ENCODE peak calls at places on chromosomes 2 and 18, in seven cellular contexts. M is GF-D8; R is astrocyte of the spinal cord; D is hippocampal formation; B is adipocyte; Y is AG08395; G is stimulated activated CD4-positive, alpha-beta T cell treated with anti-CD3 and anti-CD28 coated beads, Interleukin-12 subunit alpha, Interleukin-12 subunit beta, amount 100 ng/mL, for 4 hours. K is an unnamed sample.

GRCh38 chr2:24329700-24330099 is 30.6 kb downstream of the ITSN2 start:
- DNase-seq in M (peak), D (no peak), R (no peak), B (no peak), Y (no peak), G (no peak), K (no peak)

GRCh38 chr18:65811307-65811706 is 60.5 kb downstream of the CDH7 start:
- DNase-seq in B (no peak), D (no peak), M (no peak), R (no peak), Y (no peak), G (no peak), K (no peak)

GRCh38 chr2:231854616-231855125 is 68.4 kb downstream of the COPS7B start:
- DNase-seq in G (no peak), D (no peak), Y (no peak), M (no peak), B (no peak), R (no peak), K (no peak)

GRCh38 chr2:158179660-158180059 is 78.0 kb downstream of the UPP2 start:
- DNase-seq in B (peak), R (peak), G (no peak), M (no peak), D (no peak), Y (peak), K (no peak)

GRCh38 chr2:198756166-198756565 is 701.6 kb downstream of the SATB2 start:
- DNase-seq in G (no peak), R (peak), Y (peak), M (no peak), D (no peak), B (peak), K (no peak)

GRCh38 chr2:127145255-127145899 is 38.4 kb upstream of the BIN1 start:
- DNase-seq in M (no peak), D (no peak), R (peak), B (peak), Y (peak), G (no peak), K (no peak)

GRCh38 chr2:105179469-105180372 is 61.8 kb upstream of the GPR45 start:
- DNase-seq in D (peak), Y (peak), M (peak), G (no peak), R (peak), B (peak), K (peak)

GRCh38 chr2:158138255-158138654 is 36.6 kb downstream of the UPP2 start:
- DNase-seq in B (no peak), Y (no peak), R (no peak), M (no peak), D (no peak), G (no peak), K (no peak)

GRCh38 chr2:9655441-9656269 is 24.9 kb upstream of the YWHAQ start:
- DNase-seq in G (peak), R (peak), Y (peak), D (no peak), B (peak), M (no peak), K (no peak)

GRCh38 chr2:191932261-191932660 is 85.4 kb upstream of the CAVIN2 start:
- DNase-seq in B (no peak), D (no peak), G (no peak), M (no peak), Y (no peak), R (no peak), K (no peak)

GRCh38 chr2:63790913-63791312 is 50.8 kb upstream of the UGP2 start:
- DNase-seq in G (no peak), M (no peak), D (no peak), R (peak), Y (peak), B (peak), K (no peak)

GRCh38 chr18:63881851-63882250 is 5.7 kb upstream of the SERPINB2 start:
- DNase-seq in D (no peak), B (peak), R (peak), M (no peak), G (no peak), Y (no peak), K (no peak)

GRCh38 chr18:21083017-21083416 is 28.6 kb downstream of the ROCK1 start:
- DNase-seq in M (no peak), G (no peak), D (no peak), B (no peak), Y (no peak), R (no peak), K (no peak)

GRCh38 chr18:49412673-49413072 is 47.8 kb downstream of the DYM start:
- DNase-seq in B (no peak), Y (no peak), D (no peak), R (no peak), M (no peak), G (no peak), K (no peak)

GRCh38 chr18:448116-448515 is 52.4 kb downstream of the COLEC12 start:
- DNase-seq in B (no peak), Y (no peak), M (no peak), G (no peak), R (no peak), D (no peak), K (no peak)

GRCh38 chr2:208112969-208113368 is 11.4 kb downstream of the CRYGD start:
- DNase-seq in Y (no peak), R (no peak), M (no peak), D (no peak), B (no peak), G (no peak), K (no peak)

GRCh38 chr2:88871336-88871735 is 179.9 kb downstream of the RPIA start:
- DNase-seq in Y (no peak), G (no peak), D (no peak), B (no peak), R (no peak), M (no peak), K (no peak)

GRCh38 chr18:48864876-48865275 is 85.9 kb downstream of the SMAD7 start:
- DNase-seq in B (no peak), D (no peak), G (no peak), M (no peak), Y (no peak), R (no peak), K (no peak)

GRCh38 chr2:10542033-10542432 is 93.9 kb upstream of the ODC1 start:
- DNase-seq in D (no peak), G (no peak), Y (no peak), B (no peak), R (no peak), M (no peak), K (no peak)

GRCh38 chr18:78634061-78634696 is 345.4 kb upstream of the SALL3 start:
- DNase-seq in B (no peak), G (no peak), D (no peak), Y (no peak), M (no peak), R (no peak), K (no peak)

GRCh38 chr2:166468124-166469024 is 25.7 kb downstream of the SCN7A start:
- DNase-seq in Y (no peak), B (peak), G (no peak), M (peak), D (no peak), R (no peak), K (no peak)

GRCh38 chr2:19646987-19647386 is 254.8 kb downstream of the TTC32 start:
- DNase-seq in R (no peak), M (no peak), D (no peak), B (no peak), G (no peak), Y (no peak), K (no peak)

K was measured in occipital lobe.